ENCODE peak calls at places on chromosomes 1 and 21, in eight cellular contexts. One of them, this sample, is unnamed.
A peak's percentile ranks its signal among the peaks of the same experiment; 100 is the strongest.

GRCh38 chr1:160359559-160360226 is 7.2 kb upstream of the NHLH1 start:
- DNase-seq in GM23248: peak; percentile 22
- DNase-seq in hepatocyte: no peak
- DNase-seq in PC-3: no peak
- DNase-seq in OCI-LY7: no peak
- DNase-seq in neural progenitor cell: no peak
- DNase-seq in SK-N-SH: no peak
- DNase-seq in MM.1S: no peak
- DNase-seq in this sample: peak; percentile 11

GRCh38 chr1:60171793-60172192 is 98.2 kb upstream of the C1orf87 start:
- DNase-seq in GM23248: peak; percentile 74
- DNase-seq in hepatocyte: no peak
- DNase-seq in PC-3: peak; percentile 77
- DNase-seq in OCI-LY7: no peak
- DNase-seq in neural progenitor cell: no peak
- DNase-seq in SK-N-SH: no peak
- DNase-seq in MM.1S: no peak
- DNase-seq in this sample: no peak

GRCh38 chr1:173190101-173190895 is 16.8 kb downstream of the TNFSF4 start:
- DNase-seq in GM23248: peak; percentile 57
- DNase-seq in hepatocyte: peak; percentile 80
- DNase-seq in PC-3: peak; percentile 86
- DNase-seq in OCI-LY7: no peak
- DNase-seq in neural progenitor cell: no peak
- DNase-seq in SK-N-SH: no peak
- DNase-seq in MM.1S: peak; percentile 77
- DNase-seq in this sample: no peak

GRCh38 chr1:42888013-42888633 is 41.7 kb downstream of the ZNF691 start:
- DNase-seq in GM23248: no peak
- DNase-seq in hepatocyte: no peak
- DNase-seq in PC-3: no peak
- DNase-seq in OCI-LY7: no peak
- DNase-seq in neural progenitor cell: no peak
- DNase-seq in SK-N-SH: peak; percentile 12
- DNase-seq in MM.1S: no peak
- DNase-seq in this sample: peak; percentile 26

GRCh38 chr1:54481201-54481884 is 66.7 kb upstream of the ACOT11 start:
- DNase-seq in GM23248: no peak
- DNase-seq in hepatocyte: peak; percentile 3
- DNase-seq in PC-3: no peak
- DNase-seq in OCI-LY7: no peak
- DNase-seq in neural progenitor cell: no peak
- DNase-seq in SK-N-SH: no peak
- DNase-seq in MM.1S: no peak
- DNase-seq in this sample: no peak

GRCh38 chr1:64675718-64676345 is 69.0 kb upstream of the RAVER2 start:
- DNase-seq in GM23248: peak; percentile 53
- DNase-seq in hepatocyte: peak; percentile 37
- DNase-seq in PC-3: peak; percentile 38
- DNase-seq in OCI-LY7: peak; percentile 13
- DNase-seq in neural progenitor cell: peak; percentile 19
- DNase-seq in SK-N-SH: peak; percentile 41
- DNase-seq in MM.1S: peak; percentile 41
- DNase-seq in this sample: peak; percentile 51

GRCh38 chr1:231584117-231584516 is 42.5 kb upstream of the DISC1 start:
- DNase-seq in GM23248: peak; percentile 80
- DNase-seq in hepatocyte: peak; percentile 57
- DNase-seq in PC-3: peak; percentile 86
- DNase-seq in OCI-LY7: peak; percentile 34
- DNase-seq in neural progenitor cell: no peak
- DNase-seq in SK-N-SH: peak; percentile 37
- DNase-seq in MM.1S: peak; percentile 30
- DNase-seq in this sample: no peak

GRCh38 chr21:18443686-18444085 is 40.1 kb upstream of the TMPRSS15 start:
- DNase-seq in GM23248: no peak
- DNase-seq in hepatocyte: no peak
- DNase-seq in PC-3: no peak
- DNase-seq in OCI-LY7: peak; percentile 93
- DNase-seq in neural progenitor cell: no peak
- DNase-seq in SK-N-SH: no peak
- DNase-seq in MM.1S: peak; percentile 99
- DNase-seq in this sample: no peak

GRCh38 chr21:36466061-36466511 is 13.8 kb downstream of the CLDN14 start:
- DNase-seq in GM23248: no peak
- DNase-seq in hepatocyte: no peak
- DNase-seq in PC-3: peak; percentile 89
- DNase-seq in OCI-LY7: no peak
- DNase-seq in neural progenitor cell: no peak
- DNase-seq in SK-N-SH: no peak
- DNase-seq in MM.1S: no peak
- DNase-seq in this sample: no peak

GRCh38 chr1:37945743-37946702 is 830 bp downstream of the INPP5B start:
- DNase-seq in GM23248: peak; percentile 93
- DNase-seq in hepatocyte: peak; percentile 87
- DNase-seq in PC-3: no peak
- DNase-seq in OCI-LY7: no peak
- DNase-seq in neural progenitor cell: no peak
- DNase-seq in SK-N-SH: peak; percentile 59
- DNase-seq in MM.1S: no peak
- DNase-seq in this sample: peak; percentile 28

GRCh38 chr1:210531475-210532222 is 202.9 kb downstream of the HHAT start:
- DNase-seq in GM23248: no peak
- DNase-seq in hepatocyte: no peak
- DNase-seq in PC-3: no peak
- DNase-seq in OCI-LY7: no peak
- DNase-seq in neural progenitor cell: no peak
- DNase-seq in SK-N-SH: peak; percentile 54
- DNase-seq in MM.1S: no peak
- DNase-seq in this sample: no peak

GRCh38 chr21:18153063-18153462 is 91.6 kb upstream of the CHODL start:
- DNase-seq in GM23248: no peak
- DNase-seq in hepatocyte: no peak
- DNase-seq in PC-3: no peak
- DNase-seq in OCI-LY7: no peak
- DNase-seq in neural progenitor cell: no peak
- DNase-seq in SK-N-SH: no peak
- DNase-seq in MM.1S: peak; percentile 74
- DNase-seq in this sample: no peak

GRCh38 chr1:154955039-154955717 is 721 bp downstream of the PBXIP1 start:
- DNase-seq in GM23248: peak; percentile 83
- DNase-seq in hepatocyte: peak; percentile 83
- DNase-seq in PC-3: no peak
- DNase-seq in OCI-LY7: peak; percentile 93
- DNase-seq in neural progenitor cell: peak; percentile 90
- DNase-seq in SK-N-SH: peak; percentile 81
- DNase-seq in MM.1S: peak; percentile 100
- DNase-seq in this sample: peak; percentile 89

GRCh38 chr1:86546787-86547221 is at the start of gene CLCA4:
- DNase-seq in GM23248: no peak
- DNase-seq in hepatocyte: no peak
- DNase-seq in PC-3: peak; percentile 38
- DNase-seq in OCI-LY7: no peak
- DNase-seq in neural progenitor cell: no peak
- DNase-seq in SK-N-SH: no peak
- DNase-seq in MM.1S: no peak
- DNase-seq in this sample: no peak

GRCh38 chr1:28441674-28442073 is 64.2 kb upstream of the RCC1 start:
- DNase-seq in GM23248: no peak
- DNase-seq in hepatocyte: no peak
- DNase-seq in PC-3: no peak
- DNase-seq in OCI-LY7: no peak
- DNase-seq in neural progenitor cell: no peak
- DNase-seq in SK-N-SH: no peak
- DNase-seq in MM.1S: no peak
- DNase-seq in this sample: no peak

GRCh38 chr1:34682452-34683223 is 72.2 kb upstream of the GJB5 start:
- DNase-seq in GM23248: no peak
- DNase-seq in hepatocyte: peak; percentile 30
- DNase-seq in PC-3: no peak
- DNase-seq in OCI-LY7: no peak
- DNase-seq in neural progenitor cell: no peak
- DNase-seq in SK-N-SH: no peak
- DNase-seq in MM.1S: no peak
- DNase-seq in this sample: no peak

GRCh38 chr1:54989473-54989872 is 9.0 kb downstream of the TMEM61 start:
- DNase-seq in GM23248: no peak
- DNase-seq in hepatocyte: no peak
- DNase-seq in PC-3: no peak
- DNase-seq in OCI-LY7: no peak
- DNase-seq in neural progenitor cell: no peak
- DNase-seq in SK-N-SH: no peak
- DNase-seq in MM.1S: no peak
- DNase-seq in this sample: no peak

GRCh38 chr1:1124786-1125642 is 9.1 kb upstream of the C1orf159 start:
- DNase-seq in GM23248: peak; percentile 18
- DNase-seq in hepatocyte: peak; percentile 86
- DNase-seq in PC-3: peak; percentile 52
- DNase-seq in OCI-LY7: no peak
- DNase-seq in neural progenitor cell: no peak
- DNase-seq in SK-N-SH: no peak
- DNase-seq in MM.1S: no peak
- DNase-seq in this sample: no peak

DNA sequence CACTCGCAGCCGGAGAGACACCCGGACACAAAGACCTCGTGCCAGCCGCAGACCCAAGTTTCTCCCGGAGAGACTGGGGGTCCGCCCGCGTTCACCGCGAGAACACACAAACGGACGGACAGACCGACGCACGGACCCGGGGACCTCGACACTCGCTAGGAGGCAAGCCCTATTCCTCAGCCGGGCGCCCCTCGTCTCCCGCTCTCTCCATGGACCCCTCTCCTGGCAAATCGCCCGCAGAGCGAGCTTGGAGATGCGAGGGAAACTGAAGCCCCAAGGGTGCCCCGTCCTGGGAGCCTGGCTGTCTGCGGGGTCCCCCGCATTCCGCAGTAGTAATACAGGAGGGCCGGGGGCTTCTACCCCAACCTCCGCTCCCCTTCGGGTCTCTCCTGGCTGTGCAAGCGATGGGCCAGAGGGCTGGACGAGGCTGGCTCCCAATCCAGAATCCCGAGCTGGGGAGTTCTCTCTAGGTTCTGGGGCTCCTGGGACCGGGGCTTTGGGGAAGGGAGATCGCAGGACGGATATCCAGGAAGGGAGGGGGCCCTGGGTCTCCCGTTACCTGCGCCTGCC is 533 bp downstream of the SYT6 start:
- DNase-seq in GM23248: no peak
- DNase-seq in hepatocyte: peak; percentile 32
- DNase-seq in PC-3: no peak
- DNase-seq in OCI-LY7: no peak
- DNase-seq in neural progenitor cell: no peak
- DNase-seq in SK-N-SH: no peak
- DNase-seq in MM.1S: no peak
- DNase-seq in this sample: peak; percentile 44
- TF ChIP-seq EZH2phosphoT487 in GM23248: no peak
- TF ChIP-seq EZH2phosphoT487 in hepatocyte: no peak
- TF ChIP-seq EZH2phosphoT487 in PC-3: no peak
- TF ChIP-seq EZH2phosphoT487 in OCI-LY7: no peak
- TF ChIP-seq EZH2phosphoT487 in neural progenitor cell: no peak
- TF ChIP-seq EZH2phosphoT487 in SK-N-SH: no peak
- TF ChIP-seq EZH2phosphoT487 in MM.1S: no peak
- TF ChIP-seq EZH2phosphoT487 in this sample: no peak

GRCh38 chr1:47527653-47528272 is 89.9 kb downstream of the FOXD2 start:
- DNase-seq in GM23248: peak; percentile 12
- DNase-seq in hepatocyte: peak; percentile 45
- DNase-seq in PC-3: peak; percentile 62
- DNase-seq in OCI-LY7: no peak
- DNase-seq in neural progenitor cell: peak; percentile 46
- DNase-seq in SK-N-SH: no peak
- DNase-seq in MM.1S: no peak
- DNase-seq in this sample: peak; percentile 85
- TF ChIP-seq EZH2phosphoT487 in GM23248: no peak
- TF ChIP-seq EZH2phosphoT487 in hepatocyte: no peak
- TF ChIP-seq EZH2phosphoT487 in PC-3: no peak
- TF ChIP-seq EZH2phosphoT487 in OCI-LY7: no peak
- TF ChIP-seq EZH2phosphoT487 in neural progenitor cell: no peak
- TF ChIP-seq EZH2phosphoT487 in SK-N-SH: no peak
- TF ChIP-seq EZH2phosphoT487 in MM.1S: no peak
- TF ChIP-seq EZH2phosphoT487 in this sample: no peak

GRCh38 chr21:38470762-38471161 is 27.5 kb downstream of the ERG start:
- DNase-seq in GM23248: peak; percentile 32
- DNase-seq in hepatocyte: no peak
- DNase-seq in PC-3: peak; percentile 45
- DNase-seq in OCI-LY7: no peak
- DNase-seq in neural progenitor cell: no peak
- DNase-seq in SK-N-SH: no peak
- DNase-seq in MM.1S: no peak
- DNase-seq in this sample: no peak
- TF ChIP-seq EZH2phosphoT487 in GM23248: no peak
- TF ChIP-seq EZH2phosphoT487 in hepatocyte: no peak
- TF ChIP-seq EZH2phosphoT487 in PC-3: no peak
- TF ChIP-seq EZH2phosphoT487 in OCI-LY7: no peak
- TF ChIP-seq EZH2phosphoT487 in neural progenitor cell: no peak
- TF ChIP-seq EZH2phosphoT487 in SK-N-SH: no peak
- TF ChIP-seq EZH2phosphoT487 in MM.1S: no peak
- TF ChIP-seq EZH2phosphoT487 in this sample: no peak

GRCh38 chr1:200319143-200319542 is 90.7 kb downstream of the ZNF281 start:
- DNase-seq in GM23248: peak; percentile 50
- DNase-seq in hepatocyte: no peak
- DNase-seq in PC-3: no peak
- DNase-seq in OCI-LY7: no peak
- DNase-seq in neural progenitor cell: no peak
- DNase-seq in SK-N-SH: no peak
- DNase-seq in MM.1S: no peak
- DNase-seq in this sample: no peak

GRCh38 chr1:200314085-200314750 is 95.6 kb downstream of the ZNF281 start:
- DNase-seq in GM23248: peak; percentile 77
- DNase-seq in hepatocyte: no peak
- DNase-seq in PC-3: peak; percentile 80
- DNase-seq in OCI-LY7: no peak
- DNase-seq in neural progenitor cell: no peak
- DNase-seq in SK-N-SH: no peak
- DNase-seq in MM.1S: no peak
- DNase-seq in this sample: no peak

GRCh38 chr1:200311256-200311655 is 98.6 kb downstream of the ZNF281 start:
- DNase-seq in GM23248: peak; percentile 80
- DNase-seq in hepatocyte: no peak
- DNase-seq in PC-3: no peak
- DNase-seq in OCI-LY7: no peak
- DNase-seq in neural progenitor cell: no peak
- DNase-seq in SK-N-SH: no peak
- DNase-seq in MM.1S: no peak
- DNase-seq in this sample: no peak

GRCh38 chr1:200316148-200316803 is 93.6 kb downstream of the ZNF281 start:
- DNase-seq in GM23248: no peak
- DNase-seq in hepatocyte: no peak
- DNase-seq in PC-3: no peak
- DNase-seq in OCI-LY7: no peak
- DNase-seq in neural progenitor cell: no peak
- DNase-seq in SK-N-SH: no peak
- DNase-seq in MM.1S: no peak
- DNase-seq in this sample: no peak

DNA sequence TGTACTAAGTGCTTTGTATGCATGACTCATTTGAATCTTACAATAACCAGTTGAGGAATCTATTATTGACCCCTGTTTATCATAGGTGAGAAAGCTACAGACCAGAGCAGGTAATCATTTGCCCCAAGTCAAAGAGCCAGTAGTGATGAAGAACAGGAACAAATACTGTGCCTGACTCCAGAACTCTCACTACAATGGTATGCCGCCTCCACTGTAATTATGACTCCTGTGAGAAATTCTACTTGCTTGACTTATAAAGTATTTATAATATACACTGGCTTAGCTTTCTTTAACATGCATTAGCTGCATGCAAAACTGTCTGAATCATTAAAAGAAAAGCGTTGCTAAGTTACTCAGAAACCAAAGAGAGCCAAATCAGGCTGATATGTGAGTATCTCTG is 92.6 kb downstream of the ZNF281 start:
- DNase-seq in GM23248: peak; percentile 89
- DNase-seq in hepatocyte: no peak
- DNase-seq in PC-3: peak; percentile 78
- DNase-seq in OCI-LY7: no peak
- DNase-seq in neural progenitor cell: no peak
- DNase-seq in SK-N-SH: no peak
- DNase-seq in MM.1S: no peak
- DNase-seq in this sample: no peak
- TF ChIP-seq EZH2phosphoT487 in GM23248: no peak
- TF ChIP-seq EZH2phosphoT487 in hepatocyte: no peak
- TF ChIP-seq EZH2phosphoT487 in PC-3: no peak
- TF ChIP-seq EZH2phosphoT487 in OCI-LY7: no peak
- TF ChIP-seq EZH2phosphoT487 in neural progenitor cell: no peak
- TF ChIP-seq EZH2phosphoT487 in SK-N-SH: no peak
- TF ChIP-seq EZH2phosphoT487 in MM.1S: no peak
- TF ChIP-seq EZH2phosphoT487 in this sample: no peak

This sample was measured in GM23338.